ENCODE peak calls at places on chromosomes 7 and 10, in eight cellular contexts. Q is A549; D is COR-L47; S is T1000; W is stimulated activated CD8-positive, alpha-beta memory T cell treated with anti-CD3 and anti-CD28 coated beads, Interleukin-15, amount 100 ng/mL, for 4 hours; E is stimulated activated CD4-positive, alpha-beta T cell treated with anti-CD3 and anti-CD28 coated beads, Interleukin-12 subunit alpha, Interleukin-12 subunit beta, amount 100 ng/mL, for 24 hours; I is thoracic aorta; O is hepatocyte. V is an unnamed sample.

GRCh38 chr7:66697451-66698438 is 42.8 kb upstream of the RABGEF1 start:
- DNase-seq in Q (no peak), D (no peak), S (peak), W (no peak), E (no peak), I (peak), O (no peak), V (no peak)

GRCh38 chr7:157881062-157881771 is 544.4 kb downstream of the DNAJB6 start:
- DNase-seq in Q (no peak), D (no peak), S (no peak), W (no peak), E (no peak), I (no peak), O (no peak), V (no peak)

GRCh38 chr7:128420773-128421172 is 11.0 kb upstream of the IMPDH1 start:
- DNase-seq in Q (no peak), D (no peak), S (no peak), W (no peak), E (no peak), I (no peak), O (no peak), V (no peak)

GRCh38 chr10:26214004-26214403 is 2.6 kb upstream of the GAD2 start:
- DNase-seq in Q (no peak), D (peak), S (no peak), W (no peak), E (no peak), I (no peak), O (no peak), V (no peak)

GRCh38 chr10:128411624-128412023 is 285.4 kb upstream of the MKI67 start:
- DNase-seq in Q (no peak), D (no peak), S (no peak), W (no peak), E (no peak), I (no peak), O (no peak), V (no peak)

GRCh38 chr10:34804306-34804705 is 10.8 kb downstream of the PARD3 start:
- DNase-seq in Q (no peak), D (no peak), S (no peak), W (no peak), E (no peak), I (no peak), O (no peak), V (no peak)

GRCh38 chr7:22393825-22394458 is 37.0 kb upstream of the RAPGEF5 start:
- DNase-seq in Q (no peak), D (no peak), S (no peak), W (no peak), E (no peak), I (no peak), O (peak), V (no peak)

GRCh38 chr10:64265961-64266360 is 744.8 kb downstream of the REEP3 start:
- DNase-seq in Q (no peak), D (no peak), S (no peak), W (no peak), E (no peak), I (no peak), O (no peak), V (no peak)

GRCh38 chr10:117929321-117930067 is 117.2 kb downstream of the RAB11FIP2 start:
- DNase-seq in Q (no peak), D (no peak), S (no peak), W (no peak), E (no peak), I (no peak), O (no peak), V (no peak)

GRCh38 chr10:119759832-119760231 is 34.0 kb downstream of the INPP5F start:
- DNase-seq in Q (no peak), D (no peak), S (no peak), W (no peak), E (no peak), I (no peak), O (no peak), V (no peak)

GRCh38 chr10:109027534-109028185 is 895.7 kb downstream of the XPNPEP1 start:
- DNase-seq in Q (no peak), D (no peak), S (no peak), W (no peak), E (no peak), I (no peak), O (no peak), V (no peak)

GRCh38 chr7:24912874-24913514 is 67.0 kb downstream of the OSBPL3 start:
- DNase-seq in Q (no peak), D (no peak), S (no peak), W (no peak), E (no peak), I (no peak), O (no peak), V (no peak)

GRCh38 chr7:68734431-68734830 is 863.8 kb upstream of the AUTS2 start:
- DNase-seq in Q (no peak), D (no peak), S (no peak), W (no peak), E (no peak), I (no peak), O (no peak), V (no peak)

GRCh38 chr7:100127866-100128601 is 1.3 kb downstream of the MBLAC1 start:
- DNase-seq in Q (no peak), D (no peak), S (no peak), W (no peak), E (no peak), I (no peak), O (peak), V (no peak)

V was measured in LoVo.